ENCODE peak calls at places on chromosomes 13 and 19, in ten cellular contexts. Y, C, Q, A, V, J, K, B, H and S are unnamed samples.
A peak's percentile ranks its signal among the peaks of the same experiment; 100 is the strongest.

GRCh38 chr13:99361197-99361596 is 54.0 kb upstream of the GPR183 start:
- DNase-seq in Y (no peak), C (no peak), Q (no peak), A (no peak), V (no peak), J (no peak), K (no peak), B (no peak), H (no peak), S (no peak)

GRCh38 chr19:46856062-46857022 is 4.5 kb upstream of the ARHGAP35 start:
- DNase-seq in Y (peak; percentile 99), C (peak; percentile 94), Q (peak; percentile 96), A (peak; percentile 95), V (peak; percentile 96), J (peak; percentile 97), K (peak; percentile 97), B (peak; percentile 99), H (peak; percentile 79), S (peak; percentile 92)

GRCh38 chr19:19662866-19663291 is 597 bp downstream of the ATP13A1 start:
- DNase-seq in Y (no peak), C (peak; percentile 64), Q (no peak), A (no peak), V (no peak), J (no peak), K (no peak), B (peak; percentile 66), H (no peak), S (no peak)

GRCh38 chr19:39299404-39299803 is 3.2 kb downstream of the IFNL1 start:
- DNase-seq in Y (no peak), C (no peak), Q (no peak), A (no peak), V (no peak), J (no peak), K (no peak), B (no peak), H (no peak), S (no peak)

GRCh38 chr19:32339988-32340874 is 5.2 kb upstream of the ZNF507 start:
- DNase-seq in Y (peak; percentile 71), C (peak; percentile 73), Q (no peak), A (peak; percentile 70), V (no peak), J (peak; percentile 70), K (peak; percentile 71), B (peak; percentile 71), H (no peak), S (no peak)

GRCh38 chr19:55676384-55676783 is 1.4 kb downstream of the EPN1 start:
- DNase-seq in Y (no peak), C (no peak), Q (no peak), A (peak; percentile 86), V (peak; percentile 39), J (no peak), K (no peak), B (peak; percentile 60), H (no peak), S (no peak)

GRCh38 chr13:92719868-92720267 is 506.7 kb upstream of the GPC6 start:
- DNase-seq in Y (peak; percentile 77), C (no peak), Q (no peak), A (no peak), V (no peak), J (peak; percentile 16), K (peak; percentile 38), B (no peak), H (no peak), S (no peak)

GRCh38 chr19:20414133-20414532 is 151.4 kb downstream of the ZNF737 start:
- DNase-seq in Y (no peak), C (no peak), Q (no peak), A (no peak), V (no peak), J (no peak), K (no peak), B (no peak), H (no peak), S (no peak)

GRCh38 chr19:42634409-42635232 is 39.9 kb upstream of the CEACAM8 start:
- DNase-seq in Y (peak; percentile 83), C (peak; percentile 51), Q (no peak), A (peak; percentile 51), V (no peak), J (peak; percentile 64), K (no peak), B (peak; percentile 58), H (peak; percentile 29), S (no peak)

GRCh38 chr13:20993211-20993610 is 68.2 kb downstream of the LATS2 start:
- DNase-seq in Y (no peak), C (no peak), Q (no peak), A (no peak), V (no peak), J (no peak), K (no peak), B (no peak), H (no peak), S (no peak)

GRCh38 chr13:37495046-37495445 is 103.5 kb downstream of the POSTN start:
- DNase-seq in Y (no peak), C (no peak), Q (no peak), A (no peak), V (no peak), J (no peak), K (no peak), B (peak; percentile 61), H (no peak), S (no peak)

GRCh38 chr19:41457241-41457640 is 14.3 kb downstream of the ERICH4 start:
- DNase-seq in Y (no peak), C (no peak), Q (no peak), A (no peak), V (no peak), J (no peak), K (no peak), B (no peak), H (no peak), S (no peak)

DNA sequence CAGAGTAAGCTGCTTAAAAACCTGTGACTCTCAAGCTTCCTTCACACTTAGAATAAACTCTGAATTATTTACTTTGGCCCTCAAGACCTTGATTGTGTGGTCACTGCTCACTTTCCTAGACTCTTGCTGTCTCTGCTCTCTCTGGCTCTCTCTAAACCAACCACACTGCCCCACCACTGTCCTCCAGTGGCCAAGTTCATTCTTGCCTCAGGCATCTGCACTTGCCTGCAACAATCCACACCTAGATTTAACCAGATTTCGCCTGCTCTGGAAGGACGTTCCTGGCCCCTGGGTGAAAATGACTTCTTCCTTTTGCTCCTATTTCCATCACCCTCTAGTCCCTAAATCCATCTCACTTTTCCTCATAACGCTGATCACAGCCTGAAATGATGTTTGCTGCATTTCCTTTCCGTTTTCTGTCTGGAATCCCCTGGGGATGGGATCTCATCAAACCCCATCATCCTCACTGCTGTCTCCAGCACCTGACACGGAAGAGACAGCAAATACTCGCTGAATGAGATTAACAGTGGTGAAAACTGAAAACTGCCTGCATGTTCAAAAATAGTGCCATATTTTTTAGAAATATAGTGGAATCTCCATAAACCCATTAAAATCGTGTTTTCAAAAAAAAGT is 232.6 kb downstream of the UQCRFS1 start:
- DNase-seq in Y (peak; percentile 70), C (no peak), Q (no peak), A (no peak), V (no peak), J (peak; percentile 49), K (peak; percentile 73), B (peak; percentile 55), H (no peak), S (no peak)
- TF ChIP-seq CTCF in Y (peak; percentile 49), C (no peak), Q (no peak), A (no peak), V (no peak), J (no peak), K (peak; percentile 72), B (peak; percentile 74), H (no peak), S (peak; percentile 61)

GRCh38 chr19:17863520-17864182 is 3.9 kb downstream of the RPL18A start:
- DNase-seq in Y (no peak), C (no peak), Q (no peak), A (no peak), V (no peak), J (no peak), K (no peak), B (no peak), H (no peak), S (no peak)

GRCh38 chr19:17860993-17861360 is 1.3 kb downstream of the RPL18A start:
- DNase-seq in Y (no peak), C (no peak), Q (no peak), A (no peak), V (no peak), J (no peak), K (no peak), B (no peak), H (no peak), S (no peak)

GRCh38 chr19:17861542-17862402 is 2.1 kb downstream of the RPL18A start:
- DNase-seq in Y (no peak), C (no peak), Q (no peak), A (no peak), V (no peak), J (no peak), K (no peak), B (no peak), H (no peak), S (no peak)

GRCh38 chr19:17860331-17860992 is 752 bp downstream of the RPL18A start:
- DNase-seq in Y (no peak), C (no peak), Q (no peak), A (no peak), V (no peak), J (no peak), K (no peak), B (no peak), H (no peak), S (no peak)

GRCh38 chr19:17862711-17863519 is 3.2 kb downstream of the RPL18A start:
- DNase-seq in Y (no peak), C (no peak), Q (peak; percentile 60), A (no peak), V (no peak), J (no peak), K (no peak), B (no peak), H (no peak), S (no peak)
- TF ChIP-seq CTCF in Y (no peak), C (no peak), Q (no peak), A (no peak), V (no peak), J (no peak), K (no peak), B (no peak), H (no peak), S (no peak)

DNA sequence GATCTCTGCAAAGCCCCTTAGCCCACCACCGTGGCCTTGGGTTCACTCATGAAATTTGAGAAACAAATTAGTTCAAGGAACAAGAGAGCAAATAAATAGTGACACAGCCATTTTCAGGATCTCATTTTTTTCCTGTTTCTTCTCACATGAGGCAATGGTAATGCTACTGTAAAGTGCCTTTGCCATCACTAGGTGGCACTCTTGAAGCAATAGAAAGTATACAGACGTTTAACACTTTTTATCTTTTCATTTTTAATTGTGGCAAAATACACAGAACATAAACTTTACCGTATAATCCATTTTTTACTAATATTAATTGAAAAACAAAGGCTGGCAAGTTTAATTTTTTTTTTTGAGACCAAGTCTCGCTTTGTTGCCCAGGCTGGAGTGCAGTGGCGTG is 76.9 kb upstream of the ZNF835 start:
- DNase-seq in Y (peak; percentile 11), C (no peak), Q (no peak), A (peak; percentile 18), V (peak; percentile 42), J (no peak), K (no peak), B (peak; percentile 20), H (no peak), S (no peak)
- TF ChIP-seq CTCF in Y (peak; percentile 50), C (peak; percentile 35), Q (no peak), A (peak; percentile 54), V (peak; percentile 55), J (no peak), K (peak; percentile 43), B (peak; percentile 2), H (peak; percentile 34), S (no peak)

GRCh38 chr19:48330012-48330681 is 4.8 kb downstream of the EMP3 start:
- DNase-seq in Y (peak; percentile 95), C (peak; percentile 91), Q (peak; percentile 93), A (peak; percentile 86), V (peak; percentile 67), J (peak; percentile 91), K (peak; percentile 92), B (no peak), H (no peak), S (no peak)
- TF ChIP-seq CTCF in Y (no peak), C (no peak), Q (no peak), A (no peak), V (no peak), J (no peak), K (peak; percentile 30), B (no peak), H (no peak), S (no peak)